ENCODE peak calls at places on chromosomes 7 and 10, in five cellular contexts. W is NCI-H1436; P is stimulated activated CD4-positive, alpha-beta T cell treated with anti-CD3 and anti-CD28 coated beads, Interleukin-12 subunit alpha, Interleukin-12 subunit beta, amount 100 ng/mL, for 4 hours; D is psoas muscle; M is omental fat pad. Q is an unnamed sample.

GRCh38 chr7:122638459-122638858 is 60.5 kb downstream of the RNF133 start:
- DNase-seq in W (no peak), D (no peak), P (no peak), M (no peak), Q (no peak)

GRCh38 chr7:24349339-24349738 is 65.3 kb downstream of the NPY start:
- DNase-seq in P (no peak), W (no peak), M (no peak), D (no peak), Q (no peak)

GRCh38 chr10:117543245-117543998 is 876 bp downstream of the EMX2 start:
- DNase-seq in M (no peak), W (peak), P (no peak), D (peak), Q (no peak)

GRCh38 chr7:157576415-157576814 is 239.6 kb downstream of the DNAJB6 start:
- DNase-seq in M (no peak), P (peak), W (no peak), D (no peak), Q (no peak)

GRCh38 chr7:15158141-15158810 is 255.7 kb upstream of the DGKB start:
- DNase-seq in D (no peak), M (no peak), P (no peak), W (no peak), Q (no peak)

GRCh38 chr10:5234106-5234877 is 37.7 kb downstream of the AKR1C4 start:
- DNase-seq in M (no peak), P (no peak), W (no peak), D (no peak), Q (no peak)

GRCh38 chr10:110005716-110006115 is 2.1 kb upstream of the ADD3 start:
- DNase-seq in W (peak), D (no peak), P (no peak), M (no peak), Q (peak)

GRCh38 chr7:135801877-135802276 is 53.3 kb upstream of the FAM180A start:
- DNase-seq in D (no peak), W (no peak), M (no peak), P (no peak), Q (no peak)

GRCh38 chr10:131676046-131676445 is 224.8 kb upstream of the PPP2R2D start:
- DNase-seq in W (no peak), M (no peak), D (no peak), P (no peak), Q (no peak)

GRCh38 chr10:29736325-29737208 is 101.8 kb upstream of the SVIL start:
- DNase-seq in M (no peak), P (peak), W (peak), D (peak), Q (no peak)

GRCh38 chr10:125148021-125148439 is 12.3 kb downstream of the CTBP2 start:
- DNase-seq in P (no peak), D (peak), M (no peak), W (no peak), Q (no peak)

GRCh38 chr10:126160971-126161630 is 227.2 kb downstream of the ADAM12 start:
- DNase-seq in D (no peak), M (no peak), P (no peak), W (no peak), Q (no peak)

GRCh38 chr10:61627266-61627665 is 35.5 kb upstream of the CABCOCO1 start:
- DNase-seq in P (no peak), D (no peak), W (no peak), M (no peak), Q (no peak)

GRCh38 chr10:126123466-126123865 is 227.1 kb downstream of the FANK1 start:
- DNase-seq in M (no peak), P (no peak), D (no peak), W (no peak), Q (no peak)

GRCh38 chr10:76319666-76320065 is 888.2 kb downstream of the LRMDA start:
- DNase-seq in D (no peak), W (no peak), M (no peak), P (no peak), Q (no peak)

GRCh38 chr10:62307635-62308034 is 39.0 kb upstream of the RTKN2 start:
- DNase-seq in W (no peak), M (no peak), D (no peak), P (no peak), Q (no peak)

GRCh38 chr7:68133045-68133444 is 1136.4 kb downstream of the TYW1 start:
- DNase-seq in M (no peak), P (no peak), W (no peak), D (no peak), Q (no peak)

GRCh38 chr10:98528785-98529183 is 82.0 kb upstream of the HPS1 start:
- DNase-seq in M (no peak), D (no peak), W (no peak), P (no peak), Q (no peak)

GRCh38 chr10:133438711-133439273 is 14.4 kb upstream of the SPRN start:
- DNase-seq in M (no peak), W (peak), P (no peak), D (no peak), Q (no peak)

GRCh38 chr10:79588800-79589199 is 21.9 kb upstream of the SFTPA1 start:
- DNase-seq in M (no peak), W (no peak), P (no peak), D (no peak), Q (no peak)

GRCh38 chr10:110893559-110894179 is 21.9 kb downstream of the PDCD4 start:
- DNase-seq in D (no peak), W (peak), M (no peak), P (no peak), Q (peak)

GRCh38 chr7:82511542-82511941 is 68.0 kb upstream of the CACNA2D1 start:
- DNase-seq in P (no peak), M (no peak), W (no peak), D (no peak), Q (no peak)

GRCh38 chr7:98168181-98168903 is 42.9 kb upstream of the BHLHA15 start:
- DNase-seq in W (peak), P (peak), D (peak), M (no peak), Q (peak)

GRCh38 chr7:44288381-44288685 is 37.1 kb downstream of the CAMK2B start:
- DNase-seq in W (no peak), P (no peak), M (peak), D (no peak), Q (no peak)

GRCh38 chr7:105877736-105878135 is 1.3 kb upstream of the ATXN7L1 start:
- DNase-seq in M (no peak), D (no peak), W (no peak), P (no peak), Q (peak)